ENCODE peak calls at places on chromosomes 6 and 20, in five cellular contexts. One of them, this sample, is unnamed.

GRCh38 chr20:4811661-4812181 is 90.0 kb downstream of the PRND start:
- DNase-seq in amygdala: peak; percentile 35
- DNase-seq in GM13977: no peak
- DNase-seq in stimulated activated CD4-positive, alpha-beta T cell treated with anti-CD3 and anti-CD28 coated beads, Interleukin-4, amount 100 ng/mL, for 1 hour: peak; percentile 29
- DNase-seq in cardiac fibroblast: no peak
- DNase-seq in this sample: peak; percentile 39

GRCh38 chr6:134161036-134161435 is 108.6 kb upstream of the SLC2A12 start:
- DNase-seq in GM13977: no peak
- DNase-seq in cardiac fibroblast: peak; percentile 18
- DNase-seq in stimulated activated CD4-positive, alpha-beta T cell treated with anti-CD3 and anti-CD28 coated beads, Interleukin-4, amount 100 ng/mL, for 1 hour: no peak
- DNase-seq in amygdala: no peak
- DNase-seq in this sample: no peak

GRCh38 chr6:40517654-40518053 is 69.5 kb downstream of the LRFN2 start:
- DNase-seq in cardiac fibroblast: no peak
- DNase-seq in GM13977: no peak
- DNase-seq in amygdala: no peak
- DNase-seq in stimulated activated CD4-positive, alpha-beta T cell treated with anti-CD3 and anti-CD28 coated beads, Interleukin-4, amount 100 ng/mL, for 1 hour: no peak
- DNase-seq in this sample: no peak

GRCh38 chr6:12150812-12151432 is 138.8 kb downstream of the HIVEP1 start:
- DNase-seq in GM13977: no peak
- DNase-seq in stimulated activated CD4-positive, alpha-beta T cell treated with anti-CD3 and anti-CD28 coated beads, Interleukin-4, amount 100 ng/mL, for 1 hour: peak; percentile 50
- DNase-seq in cardiac fibroblast: peak; percentile 21
- DNase-seq in amygdala: no peak
- DNase-seq in this sample: no peak

GRCh38 chr20:63487781-63488241 is 11.1 kb downstream of the EEF1A2 start:
- DNase-seq in amygdala: no peak
- DNase-seq in cardiac fibroblast: no peak
- DNase-seq in GM13977: no peak
- DNase-seq in stimulated activated CD4-positive, alpha-beta T cell treated with anti-CD3 and anti-CD28 coated beads, Interleukin-4, amount 100 ng/mL, for 1 hour: no peak
- DNase-seq in this sample: no peak

GRCh38 chr6:39758905-39759605 is 33.1 kb upstream of the DAAM2 start:
- DNase-seq in GM13977: no peak
- DNase-seq in amygdala: no peak
- DNase-seq in stimulated activated CD4-positive, alpha-beta T cell treated with anti-CD3 and anti-CD28 coated beads, Interleukin-4, amount 100 ng/mL, for 1 hour: no peak
- DNase-seq in cardiac fibroblast: no peak
- DNase-seq in this sample: no peak

GRCh38 chr20:63164681-63165537 is 51.0 kb downstream of the YTHDF1 start:
- DNase-seq in GM13977: no peak
- DNase-seq in amygdala: no peak
- DNase-seq in cardiac fibroblast: no peak
- DNase-seq in stimulated activated CD4-positive, alpha-beta T cell treated with anti-CD3 and anti-CD28 coated beads, Interleukin-4, amount 100 ng/mL, for 1 hour: no peak
- DNase-seq in this sample: no peak

GRCh38 chr20:36919715-36920333 is 31.7 kb downstream of the SAMHD1 start:
- DNase-seq in cardiac fibroblast: peak; percentile 82
- DNase-seq in amygdala: no peak
- DNase-seq in GM13977: peak; percentile 71
- DNase-seq in stimulated activated CD4-positive, alpha-beta T cell treated with anti-CD3 and anti-CD28 coated beads, Interleukin-4, amount 100 ng/mL, for 1 hour: no peak
- DNase-seq in this sample: peak; percentile 24

GRCh38 chr20:22575737-22576136 is 8.6 kb downstream of the FOXA2 start:
- DNase-seq in amygdala: no peak
- DNase-seq in cardiac fibroblast: no peak
- DNase-seq in stimulated activated CD4-positive, alpha-beta T cell treated with anti-CD3 and anti-CD28 coated beads, Interleukin-4, amount 100 ng/mL, for 1 hour: no peak
- DNase-seq in GM13977: no peak
- DNase-seq in this sample: no peak

GRCh38 chr6:38671885-38672467 is 31.0 kb downstream of the GLO1 start:
- DNase-seq in stimulated activated CD4-positive, alpha-beta T cell treated with anti-CD3 and anti-CD28 coated beads, Interleukin-4, amount 100 ng/mL, for 1 hour: no peak
- DNase-seq in cardiac fibroblast: peak; percentile 78
- DNase-seq in GM13977: peak; percentile 74
- DNase-seq in amygdala: no peak
- DNase-seq in this sample: peak; percentile 21

GRCh38 chr6:40816601-40817000 is 222.4 kb downstream of the UNC5CL start:
- DNase-seq in GM13977: no peak
- DNase-seq in stimulated activated CD4-positive, alpha-beta T cell treated with anti-CD3 and anti-CD28 coated beads, Interleukin-4, amount 100 ng/mL, for 1 hour: no peak
- DNase-seq in amygdala: no peak
- DNase-seq in cardiac fibroblast: no peak
- DNase-seq in this sample: no peak

GRCh38 chr6:30752164-30752927 is 8.0 kb upstream of the IER3 start:
- DNase-seq in stimulated activated CD4-positive, alpha-beta T cell treated with anti-CD3 and anti-CD28 coated beads, Interleukin-4, amount 100 ng/mL, for 1 hour: no peak
- DNase-seq in amygdala: peak; percentile 31
- DNase-seq in cardiac fibroblast: peak; percentile 100
- DNase-seq in GM13977: no peak
- DNase-seq in this sample: no peak

GRCh38 chr6:33105386-33105785 is 29.6 kb downstream of the HLA-DPB1 start:
- DNase-seq in GM13977: no peak
- DNase-seq in cardiac fibroblast: no peak
- DNase-seq in stimulated activated CD4-positive, alpha-beta T cell treated with anti-CD3 and anti-CD28 coated beads, Interleukin-4, amount 100 ng/mL, for 1 hour: no peak
- DNase-seq in amygdala: no peak
- DNase-seq in this sample: no peak

GRCh38 chr6:110543106-110543505 is 66.7 kb upstream of the SLC22A16 start:
- DNase-seq in cardiac fibroblast: no peak
- DNase-seq in GM13977: no peak
- DNase-seq in stimulated activated CD4-positive, alpha-beta T cell treated with anti-CD3 and anti-CD28 coated beads, Interleukin-4, amount 100 ng/mL, for 1 hour: no peak
- DNase-seq in amygdala: peak; percentile 71
- DNase-seq in this sample: no peak

GRCh38 chr20:21103582-21104465 is 2.3 kb downstream of the LINC00237 start:
- DNase-seq in stimulated activated CD4-positive, alpha-beta T cell treated with anti-CD3 and anti-CD28 coated beads, Interleukin-4, amount 100 ng/mL, for 1 hour: no peak
- DNase-seq in GM13977: peak; percentile 31
- DNase-seq in amygdala: no peak
- DNase-seq in cardiac fibroblast: no peak
- DNase-seq in this sample: peak; percentile 20

GRCh38 chr20:37803476-37804307 is 99.2 kb upstream of the VSTM2L start:
- DNase-seq in GM13977: peak; percentile 42
- DNase-seq in stimulated activated CD4-positive, alpha-beta T cell treated with anti-CD3 and anti-CD28 coated beads, Interleukin-4, amount 100 ng/mL, for 1 hour: no peak
- DNase-seq in cardiac fibroblast: no peak
- DNase-seq in amygdala: no peak
- DNase-seq in this sample: no peak

GRCh38 chr6:95084867-95085266 is 492.5 kb upstream of the MANEA start:
- DNase-seq in amygdala: no peak
- DNase-seq in stimulated activated CD4-positive, alpha-beta T cell treated with anti-CD3 and anti-CD28 coated beads, Interleukin-4, amount 100 ng/mL, for 1 hour: no peak
- DNase-seq in GM13977: no peak
- DNase-seq in cardiac fibroblast: no peak
- DNase-seq in this sample: no peak

GRCh38 chr6:44100088-44100550 is 27.1 kb downstream of the MRPL14 start:
- DNase-seq in stimulated activated CD4-positive, alpha-beta T cell treated with anti-CD3 and anti-CD28 coated beads, Interleukin-4, amount 100 ng/mL, for 1 hour: no peak
- DNase-seq in cardiac fibroblast: peak; percentile 52
- DNase-seq in amygdala: no peak
- DNase-seq in GM13977: no peak
- DNase-seq in this sample: no peak

GRCh38 chr20:49811825-49812462 is 684 bp upstream of the SLC9A8 start:
- DNase-seq in amygdala: no peak
- DNase-seq in stimulated activated CD4-positive, alpha-beta T cell treated with anti-CD3 and anti-CD28 coated beads, Interleukin-4, amount 100 ng/mL, for 1 hour: no peak
- DNase-seq in GM13977: no peak
- DNase-seq in cardiac fibroblast: peak; percentile 60
- DNase-seq in this sample: no peak

GRCh38 chr6:43093361-43094289 is 17.5 kb downstream of the PTK7 start:
- DNase-seq in cardiac fibroblast: peak; percentile 90
- DNase-seq in GM13977: no peak
- DNase-seq in stimulated activated CD4-positive, alpha-beta T cell treated with anti-CD3 and anti-CD28 coated beads, Interleukin-4, amount 100 ng/mL, for 1 hour: no peak
- DNase-seq in amygdala: no peak
- DNase-seq in this sample: no peak

GRCh38 chr6:123028263-123028662 is 32.2 kb downstream of the CLVS2 start:
- DNase-seq in amygdala: no peak
- DNase-seq in stimulated activated CD4-positive, alpha-beta T cell treated with anti-CD3 and anti-CD28 coated beads, Interleukin-4, amount 100 ng/mL, for 1 hour: no peak
- DNase-seq in cardiac fibroblast: no peak
- DNase-seq in GM13977: no peak
- DNase-seq in this sample: no peak

GRCh38 chr6:160337301-160337700 is 10.9 kb upstream of the SLC22A3 start:
- DNase-seq in amygdala: no peak
- DNase-seq in cardiac fibroblast: peak; percentile 88
- DNase-seq in GM13977: no peak
- DNase-seq in stimulated activated CD4-positive, alpha-beta T cell treated with anti-CD3 and anti-CD28 coated beads, Interleukin-4, amount 100 ng/mL, for 1 hour: no peak
- DNase-seq in this sample: no peak

GRCh38 chr6:157615411-157615763 is 207.7 kb upstream of the SNX9 start:
- DNase-seq in cardiac fibroblast: no peak
- DNase-seq in stimulated activated CD4-positive, alpha-beta T cell treated with anti-CD3 and anti-CD28 coated beads, Interleukin-4, amount 100 ng/mL, for 1 hour: no peak
- DNase-seq in amygdala: no peak
- DNase-seq in GM13977: no peak
- DNase-seq in this sample: no peak

GRCh38 chr6:50264995-50265571 is 215.4 kb upstream of the DEFB112 start:
- DNase-seq in amygdala: no peak
- DNase-seq in stimulated activated CD4-positive, alpha-beta T cell treated with anti-CD3 and anti-CD28 coated beads, Interleukin-4, amount 100 ng/mL, for 1 hour: no peak
- DNase-seq in cardiac fibroblast: peak; percentile 3
- DNase-seq in GM13977: no peak
- DNase-seq in this sample: no peak

GRCh38 chr20:3811421-3812258 is 8.7 kb upstream of the AP5S1 start:
- DNase-seq in stimulated activated CD4-positive, alpha-beta T cell treated with anti-CD3 and anti-CD28 coated beads, Interleukin-4, amount 100 ng/mL, for 1 hour: peak; percentile 94
- DNase-seq in cardiac fibroblast: peak; percentile 100
- DNase-seq in GM13977: no peak
- DNase-seq in amygdala: peak; percentile 96
- DNase-seq in this sample: peak; percentile 88

GRCh38 chr20:46307139-46307998 is 929 bp downstream of the CDH22 start:
- DNase-seq in cardiac fibroblast: peak; percentile 45
- DNase-seq in GM13977: peak; percentile 96
- DNase-seq in stimulated activated CD4-positive, alpha-beta T cell treated with anti-CD3 and anti-CD28 coated beads, Interleukin-4, amount 100 ng/mL, for 1 hour: peak; percentile 75
- DNase-seq in amygdala: peak; percentile 38
- DNase-seq in this sample: peak; percentile 79

GRCh38 chr20:20795119-20795518 is 82.7 kb upstream of the RALGAPA2 start:
- DNase-seq in stimulated activated CD4-positive, alpha-beta T cell treated with anti-CD3 and anti-CD28 coated beads, Interleukin-4, amount 100 ng/mL, for 1 hour: no peak
- DNase-seq in amygdala: no peak
- DNase-seq in cardiac fibroblast: no peak
- DNase-seq in GM13977: no peak
- DNase-seq in this sample: no peak

GRCh38 chr6:84156306-84156705 is 71.1 kb downstream of the CEP162 start:
- DNase-seq in GM13977: no peak
- DNase-seq in cardiac fibroblast: no peak
- DNase-seq in amygdala: no peak
- DNase-seq in stimulated activated CD4-positive, alpha-beta T cell treated with anti-CD3 and anti-CD28 coated beads, Interleukin-4, amount 100 ng/mL, for 1 hour: no peak
- DNase-seq in this sample: no peak

GRCh38 chr6:36633915-36634314 is 39.8 kb downstream of the SRSF3 start:
- DNase-seq in stimulated activated CD4-positive, alpha-beta T cell treated with anti-CD3 and anti-CD28 coated beads, Interleukin-4, amount 100 ng/mL, for 1 hour: no peak
- DNase-seq in amygdala: no peak
- DNase-seq in GM13977: no peak
- DNase-seq in cardiac fibroblast: peak; percentile 77
- DNase-seq in this sample: no peak

GRCh38 chr6:156989159-156989806 is 212.1 kb downstream of the ARID1B start:
- DNase-seq in cardiac fibroblast: no peak
- DNase-seq in GM13977: no peak
- DNase-seq in amygdala: no peak
- DNase-seq in stimulated activated CD4-positive, alpha-beta T cell treated with anti-CD3 and anti-CD28 coated beads, Interleukin-4, amount 100 ng/mL, for 1 hour: no peak
- DNase-seq in this sample: no peak

GRCh38 chr6:20608905-20609304 is 74.6 kb downstream of the CDKAL1 start:
- DNase-seq in amygdala: no peak
- DNase-seq in cardiac fibroblast: no peak
- DNase-seq in GM13977: no peak
- DNase-seq in stimulated activated CD4-positive, alpha-beta T cell treated with anti-CD3 and anti-CD28 coated beads, Interleukin-4, amount 100 ng/mL, for 1 hour: no peak
- DNase-seq in this sample: no peak

GRCh38 chr6:36526066-36526465 is 21.2 kb downstream of the STK38 start:
- DNase-seq in GM13977: no peak
- DNase-seq in amygdala: no peak
- DNase-seq in stimulated activated CD4-positive, alpha-beta T cell treated with anti-CD3 and anti-CD28 coated beads, Interleukin-4, amount 100 ng/mL, for 1 hour: no peak
- DNase-seq in cardiac fibroblast: no peak
- DNase-seq in this sample: no peak

This sample was measured in stimulated activated naive CD8-positive, alpha-beta T cell treated with anti-CD3 and anti-CD28 coated beads, Interleukin-15, amount 100 ng/mL, for 72 hours.